ENCODE peak calls at places on chromosomes 11 and 22, in six cellular contexts. W, V, H, N, U and J are unnamed samples.

GRCh38 chr11:76836613-76837291 is 24.0 kb upstream of the ACER3 start:
- DNase-seq in W (no peak), V (no peak), H (no peak), N (no peak), U (no peak), J (no peak)

GRCh38 chr11:94020777-94021615 is at the start of gene HEPHL1:
- DNase-seq in W (no peak), V (no peak), H (no peak), N (no peak), U (no peak), J (no peak)

GRCh38 chr11:123111465-123111864 is 49.5 kb upstream of the HSPA8 start:
- DNase-seq in W (no peak), V (no peak), H (peak; percentile 17), N (peak; percentile 69), U (peak; percentile 48), J (peak; percentile 9)

GRCh38 chr22:49765951-49766350 is 61.7 kb downstream of the BRD1 start:
- DNase-seq in W (no peak), V (peak; percentile 6), H (no peak), N (no peak), U (no peak), J (no peak)

GRCh38 chr11:64769283-64769682 is 9.1 kb downstream of the SF1 start:
- DNase-seq in W (no peak), V (no peak), H (no peak), N (no peak), U (no peak), J (no peak)

GRCh38 chr22:35649636-35650250 is 1.5 kb downstream of the APOL6 start:
- DNase-seq in W (no peak), V (no peak), H (no peak), N (no peak), U (no peak), J (no peak)

GRCh38 chr11:1127664-1128162 is 30.0 kb upstream of the MUC5AC start:
- DNase-seq in W (no peak), V (no peak), H (no peak), N (no peak), U (no peak), J (no peak)

GRCh38 chr11:62087694-62088093 is 36.1 kb upstream of the INCENP start:
- DNase-seq in W (no peak), V (no peak), H (no peak), N (no peak), U (no peak), J (no peak)

GRCh38 chr11:115759622-115760527 is 255.7 kb upstream of the CADM1 start:
- DNase-seq in W (no peak), V (peak; percentile 39), H (no peak), N (no peak), U (no peak), J (no peak)

GRCh38 chr11:68138256-68138655 is 17.1 kb upstream of the CHKA start:
- DNase-seq in W (no peak), V (no peak), H (no peak), N (no peak), U (no peak), J (no peak)

GRCh38 chr11:17473071-17473744 is 3.4 kb downstream of the ABCC8 start:
- DNase-seq in W (no peak), V (no peak), H (peak; percentile 32), N (no peak), U (no peak), J (peak; percentile 66)

GRCh38 chr11:78231962-78232459 is 43.3 kb downstream of the USP35 start:
- DNase-seq in W (no peak), V (no peak), H (no peak), N (peak; percentile 89), U (no peak), J (no peak)

GRCh38 chr11:35658028-35658948 is 4.3 kb upstream of the TRIM44 start:
- DNase-seq in W (no peak), V (no peak), H (peak; percentile 24), N (no peak), U (no peak), J (no peak)

GRCh38 chr22:49966716-49967332 is 6.3 kb downstream of the PIM3 start:
- DNase-seq in W (no peak), V (peak; percentile 10), H (no peak), N (peak; percentile 30), U (no peak), J (no peak)

GRCh38 chr11:5092821-5093585 is 23.6 kb downstream of the OR52E1 start:
- DNase-seq in W (no peak), V (no peak), H (no peak), N (no peak), U (no peak), J (no peak)

GRCh38 chr11:71236836-71237475 is 15.4 kb downstream of the SHANK2 start:
- DNase-seq in W (no peak), V (no peak), H (no peak), N (no peak), U (no peak), J (no peak)

GRCh38 chr11:1563697-1564534 is 8.2 kb downstream of the DUSP8 start:
- DNase-seq in W (no peak), V (no peak), H (no peak), N (no peak), U (no peak), J (no peak)

GRCh38 chr11:121741316-121741715 is 288.5 kb upstream of the SORL1-AS1 start:
- DNase-seq in W (no peak), V (no peak), H (no peak), N (peak; percentile 96), U (no peak), J (no peak)

GRCh38 chr11:123188508-123189165 is 6.4 kb downstream of the CLMP start:
- DNase-seq in W (no peak), V (no peak), H (no peak), N (peak; percentile 88), U (no peak), J (no peak)

GRCh38 chr11:87359401-87359800 is 321.7 kb downstream of the TMEM135 start:
- DNase-seq in W (no peak), V (no peak), H (peak; percentile 87), N (no peak), U (no peak), J (no peak)

GRCh38 chr11:118437046-118437735 is 899 bp downstream of the KMT2A start:
- DNase-seq in W (peak; percentile 37), V (peak; percentile 21), H (peak; percentile 26), N (peak; percentile 19), U (no peak), J (peak; percentile 22)

GRCh38 chr11:28072321-28072720 is 35.6 kb downstream of the KIF18A start:
- DNase-seq in W (no peak), V (no peak), H (no peak), N (peak; percentile 67), U (no peak), J (no peak)

GRCh38 chr11:117058761-117059233 is 39.4 kb downstream of the SIK3 start:
- DNase-seq in W (no peak), V (no peak), H (no peak), N (peak; percentile 87), U (no peak), J (no peak)

GRCh38 chr11:44971185-44971584 is 20.5 kb upstream of the TP53I11 start:
- DNase-seq in W (no peak), V (no peak), H (no peak), N (no peak), U (no peak), J (no peak)

GRCh38 chr11:130211144-130211543 is 51.6 kb downstream of the ST14 start:
- DNase-seq in W (no peak), V (no peak), H (no peak), N (no peak), U (no peak), J (no peak)

GRCh38 chr11:34806875-34807274 is 109.3 kb downstream of the APIP start:
- DNase-seq in W (no peak), V (no peak), H (no peak), N (no peak), U (no peak), J (no peak)

GRCh38 chr22:34567367-34567766 is 498.6 kb upstream of the ISX start:
- DNase-seq in W (no peak), V (no peak), H (no peak), N (no peak), U (no peak), J (no peak)

GRCh38 chr11:111429066-111429506 is 50.0 kb upstream of the POU2AF1 start:
- DNase-seq in W (peak; percentile 17), V (no peak), H (no peak), N (peak; percentile 84), U (no peak), J (peak; percentile 24)

GRCh38 chr22:45922256-45922655 is 54.7 kb downstream of the WNT7B start:
- DNase-seq in W (no peak), V (no peak), H (no peak), N (no peak), U (no peak), J (no peak)

GRCh38 chr22:26431151-26431995 is 2.3 kb downstream of the ASPHD2 start:
- DNase-seq in W (no peak), V (no peak), H (no peak), N (no peak), U (no peak), J (no peak)

GRCh38 chr11:118212131-118212725 is 12.6 kb downstream of the JAML start:
- DNase-seq in W (no peak), V (no peak), H (no peak), N (no peak), U (no peak), J (no peak)

GRCh38 chr11:16820324-16821092 is 82.1 kb downstream of the C11orf58 start:
- DNase-seq in W (peak; percentile 51), V (peak; percentile 59), H (peak; percentile 74), N (peak; percentile 75), U (peak; percentile 46), J (peak; percentile 41)

GRCh38 chr11:117814766-117815261 is 9.7 kb downstream of the FXYD2 start:
- DNase-seq in W (peak; percentile 58), V (no peak), H (peak; percentile 85), N (no peak), U (no peak), J (no peak)